ENCODE peak calls at places on chromosomes 13 and 19, in four cellular contexts. U is uterus, N is neural progenitor cell, K is A549. R is an unnamed sample.

GRCh38 chr19:6767081-6767356 is 216 bp downstream of the SH2D3A start:
- DNase-seq in U (no peak), N (peak; percentile 34), K (no peak), R (no peak)

GRCh38 chr13:36850790-36851438 is 31.9 kb downstream of the RFXAP start:
- DNase-seq in U (no peak), N (peak; percentile 41), K (no peak), R (no peak)

GRCh38 chr19:44644391-44645016 is 794 bp downstream of the PVR start:
- DNase-seq in U (no peak), N (peak; percentile 57), K (peak; percentile 81), R (no peak)

GRCh38 chr13:26497991-26498423 is 59.5 kb upstream of the WASF3 start:
- DNase-seq in U (no peak), N (no peak), K (no peak), R (no peak)

GRCh38 chr13:109465151-109465550 is 321.2 kb downstream of the IRS2 start:
- DNase-seq in U (no peak), N (no peak), K (no peak), R (no peak)

GRCh38 chr13:100694722-100695644 is 20.4 kb upstream of the TMTC4 start:
- DNase-seq in U (no peak), N (peak; percentile 77), K (peak; percentile 39), R (no peak)

GRCh38 chr13:39353988-39354387 is 249.0 kb downstream of the LHFPL6 start:
- DNase-seq in U (no peak), N (no peak), K (no peak), R (no peak)

GRCh38 chr19:14475251-14476073 is at the start of gene PTGER1:
- DNase-seq in U (no peak), N (peak; percentile 69), K (no peak), R (no peak)

GRCh38 chr19:4215807-4216206 is 13.5 kb upstream of the EBI3 start:
- DNase-seq in U (no peak), N (no peak), K (no peak), R (no peak)

GRCh38 chr13:21530656-21531055 is 71.6 kb upstream of the ZDHHC20 start:
- DNase-seq in U (no peak), N (no peak), K (no peak), R (no peak)

GRCh38 chr13:27450921-27451461 is 627 bp upstream of the MTIF3 start:
- DNase-seq in U (peak; percentile 40), N (peak; percentile 58), K (no peak), R (peak; percentile 76)

GRCh38 chr13:113654591-113655357 is 3.2 kb downstream of the ATP4B start:
- DNase-seq in U (peak; percentile 7), N (no peak), K (no peak), R (peak; percentile 85)
- TF ChIP-seq CTCF in U (no peak), N (no peak), K (no peak), R (no peak)

GRCh38 chr13:84571264-84571663 is 689.0 kb upstream of the SLITRK1 start:
- DNase-seq in U (no peak), N (no peak), K (no peak), R (no peak)
- TF ChIP-seq CTCF in U (no peak), N (no peak), K (no peak), R (no peak)

DNA sequence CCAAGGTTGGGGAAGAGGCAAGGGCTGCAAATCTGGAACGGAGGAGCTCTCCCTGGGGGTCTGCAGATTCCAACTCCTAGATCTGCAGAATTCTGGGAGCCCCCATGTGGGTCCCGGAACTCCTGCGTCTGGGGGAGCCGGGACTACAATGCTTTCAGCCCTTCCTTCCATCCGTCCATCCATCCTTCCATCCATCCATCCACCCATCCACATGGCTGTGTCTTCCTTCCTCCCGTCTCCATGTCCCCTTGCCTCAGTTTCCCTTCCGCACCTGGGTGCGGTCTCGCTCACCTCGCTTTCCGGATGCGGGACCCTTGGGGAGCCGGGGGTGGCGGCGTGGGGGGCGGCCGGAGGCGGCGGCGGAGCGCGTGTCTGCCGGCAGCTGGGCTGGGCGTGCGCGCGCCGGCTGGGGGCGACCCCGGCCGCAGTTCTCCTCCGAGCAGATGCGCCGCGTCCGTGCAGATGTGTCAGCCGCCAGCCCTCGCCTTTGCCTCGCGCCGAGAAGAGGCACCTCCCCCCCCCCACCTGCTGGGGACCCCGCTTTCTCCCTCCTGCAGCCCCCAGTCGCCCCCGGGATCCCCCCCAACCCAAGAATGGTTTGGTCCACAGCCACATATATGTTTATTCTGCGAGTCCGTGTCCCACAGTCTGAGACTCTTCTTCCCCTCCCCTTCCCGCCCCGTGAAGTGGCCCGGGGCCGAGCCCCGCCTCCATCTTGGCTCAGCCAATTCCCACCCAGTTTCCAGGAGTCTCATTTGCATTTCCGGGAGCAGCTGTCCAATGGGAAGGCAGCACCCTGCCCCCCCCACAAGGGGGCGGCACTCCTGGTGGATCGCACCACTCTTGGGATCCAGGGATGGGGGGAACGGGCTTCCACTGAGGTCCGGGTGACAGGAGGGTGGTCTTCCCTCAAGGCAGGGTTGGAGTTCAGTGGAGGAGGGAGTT is 8.8 kb downstream of the ISOC2 start:
- DNase-seq in U (peak; percentile 81), N (peak; percentile 94), K (peak; percentile 66), R (no peak)
- TF ChIP-seq CTCF in U (no peak), N (no peak), K (no peak), R (peak; percentile 45)

DNA sequence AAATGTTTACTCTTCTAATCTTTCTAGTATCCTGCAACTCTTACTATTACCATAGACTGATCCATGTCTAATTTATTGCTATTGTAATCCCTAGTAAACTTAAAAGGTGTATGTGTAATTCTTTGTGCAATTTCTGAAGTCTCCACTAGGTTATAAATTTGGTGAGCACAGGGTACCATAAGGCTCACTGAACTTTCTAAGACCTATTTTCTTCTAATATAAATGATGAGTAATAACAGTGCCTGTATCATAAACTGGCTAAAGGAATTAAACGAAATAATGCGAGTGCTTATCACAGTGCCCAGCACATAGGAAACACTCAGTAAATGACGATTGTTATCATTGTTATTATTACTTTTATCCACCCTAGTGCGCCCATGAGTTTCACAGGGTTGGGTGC is 119.1 kb downstream of the KLF12 start:
- DNase-seq in U (no peak), N (no peak), K (peak; percentile 4), R (no peak)
- TF ChIP-seq CTCF in U (no peak), N (peak; percentile 41), K (peak; percentile 6), R (peak; percentile 63)

GRCh38 chr13:31909889-31910551 is 121.6 kb upstream of the FRY start:
- DNase-seq in U (peak; percentile 41), N (peak; percentile 75), K (peak; percentile 4), R (no peak)
- TF ChIP-seq CTCF in U (peak; percentile 82), N (peak; percentile 100), K (peak; percentile 74), R (peak; percentile 99)

GRCh38 chr19:50835785-50836542 is 2.6 kb upstream of the KLK15 start:
- DNase-seq in U (peak; percentile 29), N (peak; percentile 79), K (peak; percentile 95), R (peak; percentile 84)
- TF ChIP-seq CTCF in U (no peak), N (peak; percentile 10), K (no peak), R (no peak)

GRCh38 chr19:18231775-18232174 is 5.5 kb upstream of the PDE4C start:
- DNase-seq in U (no peak), N (no peak), K (no peak), R (no peak)

GRCh38 chr19:18233224-18233825 is 7.1 kb upstream of the PDE4C start:
- DNase-seq in U (peak; percentile 31), N (peak; percentile 96), K (peak; percentile 69), R (no peak)

GRCh38 chr19:18234194-18234593 is 8.0 kb upstream of the PDE4C start:
- DNase-seq in U (no peak), N (no peak), K (no peak), R (no peak)

GRCh38 chr19:18230941-18231734 is 4.9 kb upstream of the PDE4C start:
- DNase-seq in U (no peak), N (no peak), K (peak; percentile 68), R (no peak)

GRCh38 chr19:18232540-18233223 is 6.4 kb upstream of the PDE4C start:
- DNase-seq in U (no peak), N (no peak), K (no peak), R (no peak)
- TF ChIP-seq CTCF in U (no peak), N (peak; percentile 47), K (no peak), R (peak; percentile 40)

R was measured in chondrocyte.